ENCODE peak calls at places on chromosomes 7 and 10, in four cellular contexts. P is GM12878, T is gastrocnemius medialis, G is A549. U is an unnamed sample.

GRCh38 chr7:21077602-21078001 is 290.9 kb upstream of the SP8 start:
- ATAC-seq in P (no peak), T (no peak), G (no peak), U (no peak)

GRCh38 chr7:148729984-148730733 is 31.5 kb downstream of the CUL1 start:
- ATAC-seq in P (no peak), T (no peak), G (peak; percentile 71), U (no peak)

GRCh38 chr10:63115732-63116383 is 17.3 kb upstream of the NRBF2 start:
- ATAC-seq in P (no peak), T (peak; percentile 95), G (peak; percentile 64), U (peak; percentile 94)

GRCh38 chr7:128688492-128688891 is 16.4 kb downstream of the GARIN1A start:
- ATAC-seq in P (no peak), T (no peak), G (no peak), U (no peak)

GRCh38 chr7:36303202-36304098 is 86.2 kb upstream of the ANLN start:
- ATAC-seq in P (peak; percentile 48), T (peak; percentile 86), G (peak; percentile 81), U (peak; percentile 88)

GRCh38 chr7:1981201-1981877 is 251.4 kb downstream of the MAD1L1 start:
- ATAC-seq in P (no peak), T (no peak), G (no peak), U (no peak)

GRCh38 chr10:7300327-7300726 is 110.5 kb downstream of the SFMBT2 start:
- ATAC-seq in P (peak; percentile 52), T (no peak), G (peak; percentile 56), U (no peak)

GRCh38 chr7:113291058-113291457 is 172.7 kb upstream of the SMIM30 start:
- ATAC-seq in P (no peak), T (no peak), G (no peak), U (no peak)

GRCh38 chr7:31890198-31890597 is 180.0 kb downstream of the PDE1C start:
- ATAC-seq in P (no peak), T (no peak), G (no peak), U (peak; percentile 57)

GRCh38 chr10:22550732-22551131 is 163.6 kb downstream of the PIP4K2A start:
- ATAC-seq in P (peak; percentile 71), T (no peak), G (peak; percentile 54), U (no peak)

GRCh38 chr7:19368540-19368939 is 223.3 kb upstream of the FERD3L start:
- ATAC-seq in P (no peak), T (no peak), G (no peak), U (no peak)

GRCh38 chr10:4453276-4453675 is 372.7 kb upstream of the AKR1E2 start:
- ATAC-seq in P (no peak), T (no peak), G (no peak), U (no peak)

GRCh38 chr7:158375034-158375433 is 212.6 kb downstream of the PTPRN2 start:
- ATAC-seq in P (no peak), T (no peak), G (no peak), U (no peak)

GRCh38 chr10:104035107-104035816 is 50.4 kb downstream of the COL17A1 start:
- ATAC-seq in P (no peak), T (no peak), G (peak; percentile 10), U (no peak)

GRCh38 chr7:106418094-106418493 is 133.3 kb upstream of the NAMPT start:
- ATAC-seq in P (peak; percentile 40), T (no peak), G (no peak), U (peak; percentile 75)

GRCh38 chr7:155694846-155695245 is 50.4 kb downstream of the RBM33 start:
- ATAC-seq in P (no peak), T (no peak), G (no peak), U (no peak)

GRCh38 chr10:71045936-71046335 is 157.6 kb upstream of the PCBD1 start:
- ATAC-seq in P (no peak), T (no peak), G (no peak), U (no peak)

GRCh38 chr10:110892602-110893001 is 20.9 kb downstream of the PDCD4 start:
- ATAC-seq in P (peak; percentile 40), T (no peak), G (no peak), U (no peak)

GRCh38 chr7:12398186-12398585 is 5.5 kb downstream of the VWDE start:
- ATAC-seq in P (no peak), T (no peak), G (no peak), U (no peak)

GRCh38 chr7:70749831-70750230 is 382.1 kb upstream of the GALNT17 start:
- ATAC-seq in P (no peak), T (no peak), G (no peak), U (no peak)

GRCh38 chr7:151925446-151926335 is 30.6 kb upstream of the GALNTL5 start:
- ATAC-seq in P (no peak), T (peak; percentile 83), G (no peak), U (peak; percentile 65)

GRCh38 chr7:106283831-106284515 is 810 bp downstream of the NAMPT start:
- ATAC-seq in P (peak; percentile 3), T (peak; percentile 55), G (peak; percentile 20), U (peak; percentile 0)

GRCh38 chr10:97915761-97916160 is 66.1 kb downstream of the GOLGA7B start:
- ATAC-seq in P (no peak), T (no peak), G (no peak), U (no peak)

GRCh38 chr7:787332-788240 is 44.7 kb upstream of the SUN1 start:
- ATAC-seq in P (no peak), T (no peak), G (peak; percentile 72), U (no peak)

GRCh38 chr7:95478139-95479037 is 7.4 kb upstream of the ASB4 start:
- ATAC-seq in P (peak; percentile 20), T (no peak), G (peak; percentile 91), U (no peak)

GRCh38 chr7:36961097-36961496 is 236.8 kb upstream of the AOAH start:
- ATAC-seq in P (peak; percentile 53), T (no peak), G (no peak), U (no peak)

GRCh38 chr7:22372863-22373262 is 15.9 kb upstream of the RAPGEF5 start:
- ATAC-seq in P (no peak), T (no peak), G (no peak), U (no peak)

GRCh38 chr7:135321556-135321955 is 87.9 kb downstream of the STRA8 start:
- ATAC-seq in P (no peak), T (no peak), G (no peak), U (peak; percentile 70)

DNA sequence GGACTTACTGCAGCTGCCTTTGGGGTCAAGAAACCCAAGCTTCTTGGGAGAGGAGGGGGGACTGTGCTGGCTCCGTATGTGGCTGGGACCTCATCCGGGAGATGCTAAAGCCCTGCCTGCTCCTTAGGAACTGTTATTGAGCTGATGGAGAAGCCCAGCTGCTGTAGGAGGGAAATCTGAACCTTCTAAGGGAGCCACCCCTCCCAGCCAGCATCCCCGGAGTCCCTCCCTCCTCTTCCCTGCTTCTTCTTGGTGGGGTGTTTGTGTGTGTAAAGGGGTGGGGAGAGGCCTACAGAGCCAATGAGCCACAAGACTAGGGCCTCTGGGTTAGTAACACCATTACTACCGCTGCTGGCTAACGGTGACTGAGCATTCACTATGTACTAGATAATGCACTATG is 8.2 kb downstream of the KCNIP2 start:
- ATAC-seq in P (no peak), T (no peak), G (no peak), U (no peak)
- H3K4me1 ChIP-seq in P (peaks cover 19% of the 10 kb centered on the region), T (peaks cover 31% of the 10 kb centered on the region), G (peaks cover 13% of the 10 kb centered on the region), U (no peaks in the 10 kb centered on the region)

GRCh38 chr10:95289003-95289920 is 1.5 kb downstream of the PDLIM1 start:
- ATAC-seq in P (peak; percentile 14), T (peak; percentile 45), G (peak; percentile 75), U (no peak)

GRCh38 chr10:95290446-95290800 is 380 bp downstream of the PDLIM1 start:
- ATAC-seq in P (peak; percentile 2), T (peak; percentile 14), G (peak; percentile 66), U (peak; percentile 24)

GRCh38 chr10:95291634-95292039 is 834 bp upstream of the PDLIM1 start:
- ATAC-seq in P (no peak), T (no peak), G (no peak), U (no peak)

GRCh38 chr10:95289921-95290421 is 832 bp downstream of the PDLIM1 start:
- ATAC-seq in P (no peak), T (no peak), G (peak; percentile 24), U (no peak)

GRCh38 chr10:95290801-95291633 is at the start of gene PDLIM1:
- ATAC-seq in P (peak; percentile 55), T (peak; percentile 41), G (peak; percentile 91), U (peak; percentile 91)
- TF ChIP-seq CTCF in P (peak; percentile 27), T (peak; percentile 51), G (peak; percentile 22), U (peak; percentile 51)

GRCh38 chr10:72329290-72330058 is 25.2 kb downstream of the DNAJB12 start:
- ATAC-seq in P (no peak), T (no peak), G (peak; percentile 9), U (no peak)
- TF ChIP-seq POLR2A in P (no peak), T (no peak), G (no peak), U (no peak)

GRCh38 chr10:78038105-78038504 is 4.4 kb downstream of the RPS24 start:
- ATAC-seq in P (no peak), T (no peak), G (no peak), U (no peak)
- H3K4me1 ChIP-seq in P (peaks cover 7% of the 10 kb centered on the region), T (peaks cover 20% of the 10 kb centered on the region), G (peaks cover 55% of the 10 kb centered on the region), U (peaks cover 4% of the 10 kb centered on the region)

GRCh38 chr7:50540785-50541579 is 24.2 kb downstream of the DDC start:
- ATAC-seq in P (no peak), T (no peak), G (no peak), U (no peak)
- TF ChIP-seq CTCF in P (no peak), T (no peak), G (no peak), U (no peak)

DNA sequence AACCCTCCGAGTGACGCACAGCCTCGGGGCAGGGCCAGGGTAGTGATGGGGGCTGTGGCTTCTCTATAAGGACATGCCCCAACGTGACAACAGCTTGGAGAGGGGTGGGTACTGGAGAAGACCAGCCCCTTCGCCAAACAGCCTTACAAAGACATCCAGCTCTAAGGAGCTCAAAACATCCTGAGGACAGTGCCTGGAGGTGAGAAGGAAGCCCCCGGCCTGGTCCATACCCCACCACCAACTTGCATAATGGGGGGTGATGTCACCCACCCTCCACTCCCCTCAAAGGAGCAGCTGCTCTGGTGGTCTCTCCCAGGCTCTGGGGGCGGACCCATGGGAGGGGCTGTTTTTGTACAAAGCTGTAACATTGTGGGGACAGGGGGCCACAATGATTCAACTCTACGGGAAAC is 15.1 kb downstream of the PRSS2 start:
- ATAC-seq in P (no peak), T (no peak), G (no peak), U (no peak)
- TF ChIP-seq POLR2A in P (peak; percentile 47), T (no peak), G (no peak), U (no peak)

DNA sequence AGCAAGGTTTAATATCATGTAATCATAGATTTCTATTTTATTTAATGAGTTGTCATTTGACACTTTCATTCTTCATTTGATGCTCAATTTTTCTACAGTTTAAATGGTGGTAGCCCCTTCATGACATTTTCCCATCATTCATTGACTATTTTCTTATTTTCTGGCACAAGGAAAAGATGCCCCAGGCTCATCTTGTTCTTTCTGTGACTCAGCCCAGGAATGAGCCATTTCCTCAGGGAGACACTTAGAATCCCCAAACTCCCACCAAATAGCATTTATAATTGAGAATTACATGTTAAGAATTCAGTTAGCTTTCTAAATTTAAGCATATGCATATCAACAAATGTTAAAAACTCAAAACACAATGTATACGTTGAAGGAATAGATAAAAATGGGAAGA is 222.3 kb downstream of the KIF20B start:
- ATAC-seq in P (no peak), T (no peak), G (no peak), U (no peak)
- H3K4me1 ChIP-seq in P (no peaks in the 10 kb centered on the region), T (no peaks in the 10 kb centered on the region), G (no peaks in the 10 kb centered on the region), U (no peaks in the 10 kb centered on the region)

GRCh38 chr10:31929986-31930675 is 1.5 kb upstream of the ARHGAP12 start:
- ATAC-seq in P (peak; percentile 56), T (no peak), G (no peak), U (no peak)
- TF ChIP-seq CTCF in P (no peak), T (no peak), G (no peak), U (no peak)

GRCh38 chr7:25854608-25855497 is 297.1 kb upstream of the NFE2L3 start:
- ATAC-seq in P (peak; percentile 48), T (peak; percentile 80), G (peak; percentile 76), U (peak; percentile 72)
- TF ChIP-seq POLR2A in P (no peak), T (peak; percentile 85), G (no peak), U (peak; percentile 19)

U was measured in gastroesophageal sphincter.